ENCODE peak calls at places on chromosomes 12 and 14, in six cellular contexts. J is PC-3, X is GM13977, V is tibial nerve, W is thyroid gland, M is AG10803. N is an unnamed sample.

GRCh38 chr12:52517888-52518287 is 2.3 kb downstream of the KRT5 start:
- DNase-seq in J (no peak), V (peak), X (no peak), W (no peak), M (no peak), N (no peak)

GRCh38 chr14:42671636-42672035 is 1065.0 kb downstream of the LRFN5 start:
- DNase-seq in V (no peak), X (no peak), M (no peak), W (no peak), J (peak), N (no peak)

GRCh38 chr12:30996255-30996654 is 69.7 kb downstream of the TSPAN11 start:
- DNase-seq in M (peak), J (no peak), V (no peak), W (no peak), X (no peak), N (no peak)

GRCh38 chr12:109760031-109760929 is 46.7 kb downstream of the FAM222A start:
- DNase-seq in W (no peak), X (no peak), V (no peak), J (no peak), M (no peak), N (no peak)

GRCh38 chr12:101891462-101891971 is 14.1 kb downstream of the DRAM1 start:
- DNase-seq in W (peak), V (no peak), X (peak), M (peak), J (peak), N (peak)

GRCh38 chr14:24072436-24072835 is 1.1 kb downstream of the CPNE6 start:
- DNase-seq in V (no peak), W (peak), J (no peak), M (no peak), X (no peak), N (no peak)

GRCh38 chr14:53956427-53957201 is at the start of gene BMP4:
- DNase-seq in W (peak), J (no peak), V (peak), X (peak), M (no peak), N (peak)

GRCh38 chr12:50084775-50085614 is at the start of gene SMARCD1:
- DNase-seq in X (peak), W (peak), J (peak), M (peak), V (peak), N (peak)

GRCh38 chr12:80924437-80924836 is 13.3 kb downstream of the LIN7A start:
- DNase-seq in V (no peak), X (no peak), W (no peak), J (no peak), M (no peak), N (no peak)

GRCh38 chr14:67413806-67414769 is 2.1 kb upstream of the PLEK2 start:
- DNase-seq in X (no peak), V (no peak), M (peak), W (peak), J (peak), N (no peak)

GRCh38 chr14:37253905-37254304 is 56.2 kb downstream of the MIPOL1 start:
- DNase-seq in M (peak), V (peak), J (peak), X (no peak), W (no peak), N (no peak)

GRCh38 chr12:108214486-108214885 is 85.4 kb downstream of the WSCD2 start:
- DNase-seq in J (peak), W (peak), X (peak), V (peak), M (peak), N (peak)

GRCh38 chr12:49783917-49784676 is 42.7 kb downstream of the TMBIM6 start:
- DNase-seq in V (no peak), M (peak), W (no peak), J (no peak), X (no peak), N (no peak)

GRCh38 chr12:26469801-26470200 is 274.4 kb downstream of the SSPN start:
- DNase-seq in M (no peak), W (no peak), J (no peak), V (no peak), X (no peak), N (no peak)

GRCh38 chr12:57049890-57050289 is at the start of gene MYO1A:
- DNase-seq in W (no peak), M (no peak), X (no peak), V (no peak), J (no peak), N (no peak)

GRCh38 chr12:84913151-84913550 is 552 bp upstream of the SLC6A15 start:
- DNase-seq in W (no peak), X (no peak), M (no peak), V (no peak), J (no peak), N (no peak)

GRCh38 chr12:104738371-104738710 is 219.7 kb downstream of the SLC41A2 start:
- DNase-seq in X (no peak), J (no peak), M (no peak), V (no peak), W (peak), N (no peak)

GRCh38 chr12:68113644-68114043 is 45.9 kb downstream of the IFNG start:
- DNase-seq in M (no peak), W (no peak), V (no peak), X (no peak), J (peak), N (no peak)

GRCh38 chr14:64387232-64387737 is 868 bp upstream of the MTHFD1 start:
- DNase-seq in V (peak), W (peak), M (peak), J (peak), X (no peak), N (no peak)

GRCh38 chr14:104108570-104109060 is 23.1 kb downstream of the ASPG start:
- DNase-seq in J (no peak), W (peak), M (no peak), X (no peak), V (no peak), N (no peak)

GRCh38 chr14:45893127-45893526 is 640.1 kb upstream of the MIS18BP1 start:
- DNase-seq in W (peak), X (no peak), V (no peak), M (no peak), J (no peak), N (no peak)

GRCh38 chr12:33770652-33771051 is 251.6 kb upstream of the ALG10 start:
- DNase-seq in V (no peak), X (no peak), J (peak), W (no peak), M (no peak), N (no peak)

GRCh38 chr14:35161231-35161630 is 38.9 kb downstream of the PRORP start:
- DNase-seq in J (no peak), M (no peak), W (no peak), V (no peak), X (no peak), N (no peak)

GRCh38 chr12:107906719-107907118 is 132.2 kb downstream of the ASCL4 start:
- DNase-seq in X (no peak), M (no peak), W (no peak), J (no peak), V (no peak), N (no peak)

GRCh38 chr14:104856869-104857860 is 7.9 kb upstream of the CEP170B start:
- DNase-seq in J (no peak), M (no peak), V (no peak), X (no peak), W (no peak), N (no peak)

GRCh38 chr12:23066095-23066494 is 441.1 kb downstream of the ETNK1 start:
- DNase-seq in W (no peak), V (no peak), J (no peak), M (no peak), X (no peak), N (no peak)

GRCh38 chr12:76029982-76030377 is 1.6 kb downstream of the PHLDA1 start:
- DNase-seq in J (peak), X (peak), V (no peak), W (peak), M (peak), N (peak)

GRCh38 chr12:3336606-3337311 is 154.2 kb upstream of the PRMT8 start:
- DNase-seq in X (no peak), W (no peak), M (no peak), V (peak), J (peak), N (no peak)

GRCh38 chr14:105927094-105927475 is 400.7 kb downstream of the TMEM121 start:
- DNase-seq in W (no peak), V (no peak), X (no peak), J (no peak), M (no peak), N (no peak)

GRCh38 chr12:91191516-91192111 is 9.0 kb upstream of the DCN start:
- DNase-seq in X (no peak), W (peak), V (no peak), J (no peak), M (no peak), N (no peak)

GRCh38 chr14:101584049-101584859 is 23.0 kb downstream of the DIO3 start:
- DNase-seq in X (no peak), V (peak), W (no peak), M (peak), J (no peak), N (no peak)

GRCh38 chr12:32501835-32502333 is 102.5 kb downstream of the FGD4 start:
- DNase-seq in M (peak), V (peak), W (peak), X (no peak), J (no peak), N (no peak)

GRCh38 chr14:82309199-82309598 is 775.5 kb upstream of the SEL1L start:
- DNase-seq in M (no peak), X (no peak), W (no peak), J (no peak), V (no peak), N (no peak)

GRCh38 chr14:69828372-69828771 is 31.3 kb upstream of the SLC10A1 start:
- DNase-seq in X (no peak), V (no peak), M (no peak), W (peak), J (no peak), N (no peak)

GRCh38 chr12:70853326-70853725 is 67.2 kb downstream of the PTPRR start:
- DNase-seq in X (no peak), J (no peak), M (peak), V (peak), W (no peak), N (no peak)

DNA sequence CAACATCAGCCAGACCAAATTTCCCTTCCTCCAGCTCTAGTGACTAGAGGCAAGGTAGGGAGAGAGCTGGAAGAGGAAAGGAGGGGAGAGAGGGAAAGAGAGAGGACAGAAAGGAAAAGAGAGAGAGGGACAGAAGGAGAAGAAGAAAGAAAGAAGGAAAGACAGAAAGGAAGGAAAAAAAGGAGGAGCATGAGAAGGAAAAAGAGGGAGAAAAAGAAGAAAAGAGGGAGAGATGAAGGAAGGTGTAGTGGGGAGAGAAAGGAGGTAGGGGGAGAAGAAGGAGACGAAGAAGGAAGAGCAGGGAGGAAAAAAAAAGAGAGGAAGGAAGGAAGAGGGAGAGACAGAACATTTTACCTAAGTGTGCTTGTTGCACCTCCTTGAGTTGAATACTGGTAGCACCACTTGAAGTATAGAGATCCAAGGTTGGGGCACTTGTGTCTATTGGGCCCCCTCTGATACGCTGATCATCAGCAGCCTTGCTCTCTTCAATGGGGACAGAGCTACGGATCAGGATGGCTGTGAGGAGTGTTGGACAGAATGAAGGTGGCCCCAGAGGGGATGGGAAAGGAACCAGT is 232.5 kb downstream of the SUDS3 start:
- DNase-seq in M (no peak), W (no peak), V (no peak), J (no peak), X (no peak), N (no peak)
- TF ChIP-seq CTCF in M (no peak), W (no peak), V (no peak), J (no peak), X (no peak), N (no peak)

GRCh38 chr14:73231874-73232851 is 5.1 kb upstream of the PAPLN start:
- DNase-seq in X (peak), V (no peak), J (peak), W (no peak), M (no peak), N (peak)
- TF ChIP-seq CTCF in X (peak), V (no peak), J (peak), W (no peak), M (peak), N (no peak)

GRCh38 chr14:76309572-76310551 is 66.1 kb upstream of the ESRRB start:
- DNase-seq in W (no peak), J (no peak), V (no peak), X (no peak), M (no peak), N (no peak)
- TF ChIP-seq CTCF in W (no peak), J (no peak), V (no peak), X (no peak), M (no peak), N (no peak)

DNA sequence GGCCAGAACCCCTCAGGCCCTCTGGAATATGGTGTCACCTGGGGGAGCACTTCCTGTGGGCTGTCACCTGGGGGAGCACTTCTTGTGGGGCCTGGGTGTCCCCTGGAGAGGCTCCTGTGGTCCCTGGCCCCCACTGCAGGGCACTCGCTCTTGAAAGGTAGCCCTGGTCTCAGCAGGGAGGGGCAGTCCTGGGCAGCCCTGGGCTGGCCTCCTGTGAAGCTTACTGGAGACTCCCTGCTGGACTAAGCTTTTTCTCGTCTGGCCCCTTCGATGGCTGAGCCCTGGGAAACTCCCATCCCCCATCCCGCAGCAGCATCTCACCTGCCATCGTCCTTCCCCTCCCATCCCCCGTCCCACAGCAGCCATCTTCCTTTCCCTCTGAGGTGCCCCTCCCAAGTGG is 17.7 kb downstream of the FBRSL1 start:
- DNase-seq in M (no peak), X (no peak), V (no peak), J (no peak), W (no peak), N (no peak)
- TF ChIP-seq CTCF in M (no peak), X (peak), V (no peak), J (peak), W (no peak), N (no peak)

N was measured in GM13976.